ENCODE peak calls at places on chromosomes 3 and 15, in five cellular contexts. V is ovary, L is body of pancreas, X is neuronal stem cell, P is right lobe of liver. A is an unnamed sample.

GRCh38 chr3:25103391-25103790 is 324.7 kb upstream of the RARB start:
- DNase-seq in L (no peak), X (no peak), V (no peak), P (no peak), A (no peak)

GRCh38 chr3:122410111-122410510 is 5.8 kb downstream of the WDR5B start:
- DNase-seq in P (no peak), L (no peak), X (no peak), V (no peak), A (no peak)

GRCh38 chr15:57422113-57422754 is 45.9 kb downstream of the CGNL1 start:
- DNase-seq in L (no peak), V (no peak), P (no peak), X (no peak), A (no peak)

GRCh38 chr15:28989239-28989830 is 103.6 kb downstream of the APBA2 start:
- DNase-seq in P (no peak), L (no peak), V (no peak), X (peak; percentile 46), A (peak; percentile 71)

GRCh38 chr3:35307296-35307695 is 332.0 kb upstream of the ARPP21 start:
- DNase-seq in P (no peak), X (no peak), V (no peak), L (no peak), A (no peak)

GRCh38 chr3:115245437-115245836 is 98.3 kb upstream of the ZBTB20 start:
- DNase-seq in L (no peak), V (no peak), X (no peak), P (no peak), A (peak; percentile 50)

GRCh38 chr15:47384316-47384715 is 333.0 kb upstream of the SEMA6D start:
- DNase-seq in P (no peak), V (peak; percentile 39), L (peak; percentile 13), X (peak; percentile 42), A (no peak)

GRCh38 chr3:126085276-126085675 is 1.4 kb upstream of the SLC41A3 start:
- DNase-seq in P (no peak), V (no peak), X (no peak), L (no peak), A (no peak)

GRCh38 chr15:39976291-39977274 is 42.7 kb downstream of the EIF2AK4 start:
- DNase-seq in L (peak; percentile 46), X (peak; percentile 35), V (peak; percentile 33), P (peak; percentile 86), A (peak; percentile 73)

GRCh38 chr3:73624363-73625123 is at the start of gene PDZRN3:
- DNase-seq in X (peak; percentile 69), P (peak; percentile 47), V (peak; percentile 87), L (peak; percentile 77), A (peak; percentile 40)

GRCh38 chr3:73625124-73625665 is 454 bp upstream of the PDZRN3 start:
- DNase-seq in V (peak; percentile 57), X (peak; percentile 45), P (no peak), L (peak; percentile 52), A (no peak)

GRCh38 chr3:73622135-73622534 is 2.6 kb downstream of the PDZRN3 start:
- DNase-seq in P (peak; percentile 49), V (peak; percentile 52), X (no peak), L (peak; percentile 89), A (peak; percentile 10)

GRCh38 chr3:73623316-73623715 is 1.4 kb downstream of the PDZRN3 start:
- DNase-seq in V (peak; percentile 38), L (peak; percentile 46), X (no peak), P (no peak), A (no peak)

DNA sequence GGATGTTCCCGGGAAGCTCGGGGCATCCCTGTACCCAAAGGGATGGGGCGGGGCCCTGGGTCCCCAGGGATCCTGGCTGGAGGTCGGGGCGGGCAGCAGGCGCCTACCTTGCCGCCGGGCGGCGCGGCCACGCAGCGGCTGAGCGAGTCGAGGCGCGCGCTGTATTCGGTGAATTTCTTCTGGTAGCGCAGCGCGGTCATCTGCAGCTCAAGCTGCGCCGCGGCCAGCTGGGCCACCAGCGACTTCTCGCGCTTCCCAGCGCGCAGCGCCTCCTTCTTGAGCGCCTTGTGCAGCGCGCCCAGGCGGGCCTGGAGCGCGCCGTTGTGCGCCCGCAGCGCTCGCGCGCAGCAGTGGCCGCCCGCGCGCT is 762 bp downstream of the PDZRN3 start:
- DNase-seq in X (no peak), P (no peak), L (peak; percentile 71), V (peak; percentile 43), A (peak; percentile 4)
- H3K27ac ChIP-seq in X (no peak overlapping the region), P (no peak overlapping the region), L (peak overlapping the region; percentile 75), V (peak overlapping the region; percentile 48), A (no peak overlapping the region)

DNA sequence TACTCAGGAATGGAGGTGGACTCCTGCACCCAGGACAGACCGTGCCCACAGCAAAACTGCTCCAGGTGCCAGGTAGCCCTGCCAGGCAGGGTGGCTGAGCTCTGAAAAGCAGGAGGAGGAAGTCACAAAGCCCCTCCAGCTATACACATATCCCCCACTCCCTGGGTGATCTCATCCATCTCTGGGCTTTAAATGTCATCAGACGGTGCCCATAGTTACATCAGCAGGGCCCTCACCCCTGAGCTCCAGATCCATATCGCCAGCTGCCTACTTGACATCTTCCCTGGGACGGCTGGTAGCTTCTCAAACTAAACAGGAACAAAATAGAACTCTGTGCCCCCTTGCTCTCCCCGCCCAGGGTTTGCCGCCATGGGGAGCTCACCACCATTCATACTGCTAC is 87.7 kb downstream of the MEGF11 start:
- DNase-seq in L (no peak), X (no peak), P (no peak), V (no peak), A (no peak)
- H3K27me3 ChIP-seq in L (no peaks in the 10 kb centered on the region), X (peaks cover 2% of the 10 kb centered on the region), P (no peaks in the 10 kb centered on the region), V (no peaks in the 10 kb centered on the region), A (peaks cover 18% of the 10 kb centered on the region)

GRCh38 chr3:45975696-45976095 is 19.9 kb downstream of the FYCO1 start:
- DNase-seq in P (no peak), L (no peak), X (no peak), V (no peak), A (no peak)
- H3K36me3 ChIP-seq in P (peaks cover 4% of the 10 kb centered on the region), L (no peaks in the 10 kb centered on the region), X (peaks cover 86% of the 10 kb centered on the region), V (no peaks in the 10 kb centered on the region), A (peaks cover 7% of the 10 kb centered on the region)

GRCh38 chr15:27668471-27669220 is 430.5 kb downstream of the OCA2 start:
- DNase-seq in V (no peak), P (no peak), X (no peak), L (no peak), A (no peak)

GRCh38 chr15:27671794-27672438 is 427.2 kb downstream of the OCA2 start:
- DNase-seq in V (no peak), P (no peak), L (no peak), X (no peak), A (no peak)

GRCh38 chr15:27672537-27672936 is 426.6 kb downstream of the OCA2 start:
- DNase-seq in P (no peak), L (no peak), V (no peak), X (no peak), A (no peak)

GRCh38 chr15:27669641-27670040 is 429.5 kb downstream of the OCA2 start:
- DNase-seq in X (no peak), P (peak; percentile 52), L (no peak), V (no peak), A (no peak)

DNA sequence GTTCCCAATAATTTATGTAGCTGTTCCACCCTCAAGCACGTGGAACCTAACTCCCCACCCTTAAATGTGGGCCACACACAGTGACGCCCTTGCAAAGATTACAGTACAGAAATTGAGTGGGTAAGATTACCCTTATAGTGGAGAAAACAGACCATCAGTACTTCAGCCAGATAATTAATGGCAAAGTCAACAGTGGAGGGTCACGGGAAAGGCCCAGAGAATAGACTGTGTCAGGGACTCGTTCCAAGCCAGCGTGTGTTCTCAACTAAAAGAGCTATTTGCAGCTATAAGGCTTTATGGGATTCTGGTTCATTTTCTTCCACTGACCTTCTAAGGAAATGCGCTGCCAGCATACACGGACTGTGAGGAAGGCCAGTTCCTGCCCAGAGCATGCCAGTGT is 428.6 kb downstream of the OCA2 start:
- DNase-seq in X (no peak), L (no peak), V (no peak), P (no peak), A (no peak)
- H3K27ac ChIP-seq in X (no peak overlapping the region), L (no peak overlapping the region), V (no peak overlapping the region), P (no peak overlapping the region), A (no peak overlapping the region)

GRCh38 chr3:123448503-123449091 is at the start of gene ADCY5:
- DNase-seq in X (peak; percentile 18), L (peak; percentile 22), P (peak; percentile 51), V (peak; percentile 30), A (no peak)

GRCh38 chr3:123446610-123447109 is 2.2 kb downstream of the ADCY5 start:
- DNase-seq in X (no peak), V (no peak), P (no peak), L (no peak), A (no peak)

GRCh38 chr3:123447416-123447748 is 1.5 kb downstream of the ADCY5 start:
- DNase-seq in L (peak; percentile 35), P (no peak), X (no peak), V (no peak), A (no peak)

GRCh38 chr3:123449092-123449985 is 449 bp upstream of the ADCY5 start:
- DNase-seq in L (peak; percentile 41), V (peak; percentile 46), X (peak; percentile 47), P (no peak), A (no peak)

DNA sequence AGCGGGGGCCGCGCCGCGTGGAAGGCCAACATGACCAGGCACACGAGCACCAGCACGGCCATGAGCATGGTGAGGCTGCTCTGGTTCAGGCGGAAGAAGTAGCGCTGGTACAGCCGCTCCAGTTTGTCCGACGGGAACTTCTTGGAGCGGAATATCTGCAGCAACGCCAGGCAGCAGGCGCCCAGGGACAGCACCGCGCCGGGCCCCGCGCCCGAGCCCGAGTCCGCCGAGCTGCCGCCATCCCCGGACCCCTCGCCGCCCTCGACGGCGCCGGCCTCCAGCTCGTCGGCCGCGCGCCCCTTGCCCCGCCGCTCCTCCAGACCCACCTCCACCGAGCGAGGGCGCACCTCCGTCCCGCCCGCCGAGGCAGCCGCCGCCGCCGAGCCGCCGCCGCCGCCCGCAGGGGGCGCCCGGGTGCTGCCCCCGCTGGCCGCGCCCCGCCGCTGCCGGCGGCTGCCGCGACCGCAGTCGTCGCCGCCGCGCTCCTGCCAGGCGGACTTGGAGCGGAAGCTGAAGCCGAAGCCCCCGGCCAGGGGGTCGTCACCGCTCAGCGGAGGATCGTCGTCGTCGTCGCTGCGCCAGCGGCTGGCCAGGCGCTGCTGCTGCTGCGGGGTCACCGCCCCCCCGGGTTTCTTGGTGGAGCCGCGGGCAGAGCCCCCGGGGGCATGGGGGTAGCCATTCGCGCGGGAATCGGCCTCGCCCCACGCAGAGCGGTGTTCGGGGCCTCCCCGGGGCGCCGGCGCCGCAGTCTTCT is 964 bp downstream of the ADCY5 start:
- DNase-seq in V (peak; percentile 30), X (peak; percentile 12), L (peak; percentile 42), P (no peak), A (no peak)
- H3K27me3 ChIP-seq in V (no peaks in the 10 kb centered on the region), X (peaks cover 35% of the 10 kb centered on the region), L (no peaks in the 10 kb centered on the region), P (peaks cover 11% of the 10 kb centered on the region), A (peaks cover 54% of the 10 kb centered on the region)